ENCODE peak calls at places on chromosome 18, in seven cellular contexts. C is mammary epithelial cell; X is A549; K is pancreas; S is right cardiac atrium; I is CD4-positive, alpha-beta memory T cell; J is Peyer's patch. N is an unnamed sample. For H3K4me1, the result is how much of the 10 kb centered on the place peaks cover.

GRCh38 chr18:59520569-59520968 is 161.5 kb upstream of the LMAN1 start:
- DNase-seq in C (no peak), X (no peak), K (no peak), S (no peak), I (no peak), J (no peak), N (no peak)

GRCh38 chr18:5456577-5457466 is 87.0 kb downstream of the EPB41L3 start:
- DNase-seq in C (no peak), X (no peak), K (no peak), S (peak), I (peak), J (no peak), N (no peak)

GRCh38 chr18:80227472-80227871 is 19.8 kb downstream of the PARD6G start:
- DNase-seq in C (no peak), X (no peak), K (no peak), S (no peak), I (no peak), J (no peak), N (no peak)

GRCh38 chr18:36504928-36505327 is 207.4 kb downstream of the FHOD3 start:
- DNase-seq in C (peak), X (no peak), K (no peak), S (no peak), I (no peak), J (no peak), N (no peak)

GRCh38 chr18:8381801-8382459 is 227.3 kb upstream of the RAB12 start:
- DNase-seq in C (no peak), X (no peak), K (no peak), S (no peak), I (no peak), J (no peak), N (no peak)

GRCh38 chr18:56286775-56287174 is 351.6 kb downstream of the TXNL1 start:
- DNase-seq in C (peak), X (no peak), K (no peak), S (no peak), I (no peak), J (no peak), N (no peak)

GRCh38 chr18:26685438-26686173 is 137.3 kb upstream of the KCTD1 start:
- DNase-seq in C (no peak), X (no peak), K (no peak), S (no peak), I (no peak), J (no peak), N (no peak)

GRCh38 chr18:42028232-42028832 is 73.3 kb downstream of the PIK3C3 start:
- DNase-seq in C (no peak), X (peak), K (no peak), S (no peak), I (peak), J (no peak), N (peak)

GRCh38 chr18:65522907-65523306 is 227.9 kb upstream of the CDH7 start:
- DNase-seq in C (no peak), X (no peak), K (no peak), S (no peak), I (no peak), J (no peak), N (no peak)

GRCh38 chr18:69400253-69400975 is at the start of gene DOK6:
- DNase-seq in C (peak), X (peak), K (peak), S (peak), I (no peak), J (no peak), N (no peak)

GRCh38 chr18:53004798-53005197 is 664.8 kb downstream of the DCC start:
- DNase-seq in C (no peak), X (no peak), K (no peak), S (no peak), I (no peak), J (no peak), N (no peak)

GRCh38 chr18:63971320-63972071 is 1.6 kb downstream of the SERPINB8 start:
- DNase-seq in C (no peak), X (no peak), K (no peak), S (no peak), I (no peak), J (no peak), N (no peak)
- H3K4me3 ChIP-seq in C (peak), X (peak), K (peak), S (no peak), I (no peak), J (no peak), N (no peak)

GRCh38 chr18:23103449-23103848 is 31.8 kb upstream of the CABLES1 start:
- DNase-seq in C (no peak), X (peak), K (no peak), S (no peak), I (no peak), J (no peak), N (no peak)
- H3K4me1 ChIP-seq in C (under half), X (half or more), K (under half), S (under half), I (under half), J (under half), N (under half)

GRCh38 chr18:3994061-3994687 is 460.9 kb downstream of the DLGAP1 start:
- DNase-seq in C (no peak), X (no peak), K (no peak), S (no peak), I (no peak), J (no peak), N (no peak)
- H3K4me3 ChIP-seq in C (no peak), X (no peak), K (no peak), S (no peak), I (no peak), J (no peak), N (no peak)

GRCh38 chr18:55233850-55234249 is 274.6 kb upstream of the CCDC68 start:
- DNase-seq in C (no peak), X (no peak), K (no peak), S (no peak), I (no peak), J (no peak), N (no peak)
- H3K4me1 ChIP-seq in C (under half), X (under half), K (under half), S (under half), I (under half), J (under half), N (under half)

GRCh38 chr18:60691061-60691460 is 318.5 kb upstream of the MC4R start:
- DNase-seq in C (no peak), X (no peak), K (no peak), S (no peak), I (no peak), J (no peak), N (no peak)
- H3K4me3 ChIP-seq in C (no peak), X (no peak), K (no peak), S (no peak), I (no peak), J (no peak), N (no peak)

DNA sequence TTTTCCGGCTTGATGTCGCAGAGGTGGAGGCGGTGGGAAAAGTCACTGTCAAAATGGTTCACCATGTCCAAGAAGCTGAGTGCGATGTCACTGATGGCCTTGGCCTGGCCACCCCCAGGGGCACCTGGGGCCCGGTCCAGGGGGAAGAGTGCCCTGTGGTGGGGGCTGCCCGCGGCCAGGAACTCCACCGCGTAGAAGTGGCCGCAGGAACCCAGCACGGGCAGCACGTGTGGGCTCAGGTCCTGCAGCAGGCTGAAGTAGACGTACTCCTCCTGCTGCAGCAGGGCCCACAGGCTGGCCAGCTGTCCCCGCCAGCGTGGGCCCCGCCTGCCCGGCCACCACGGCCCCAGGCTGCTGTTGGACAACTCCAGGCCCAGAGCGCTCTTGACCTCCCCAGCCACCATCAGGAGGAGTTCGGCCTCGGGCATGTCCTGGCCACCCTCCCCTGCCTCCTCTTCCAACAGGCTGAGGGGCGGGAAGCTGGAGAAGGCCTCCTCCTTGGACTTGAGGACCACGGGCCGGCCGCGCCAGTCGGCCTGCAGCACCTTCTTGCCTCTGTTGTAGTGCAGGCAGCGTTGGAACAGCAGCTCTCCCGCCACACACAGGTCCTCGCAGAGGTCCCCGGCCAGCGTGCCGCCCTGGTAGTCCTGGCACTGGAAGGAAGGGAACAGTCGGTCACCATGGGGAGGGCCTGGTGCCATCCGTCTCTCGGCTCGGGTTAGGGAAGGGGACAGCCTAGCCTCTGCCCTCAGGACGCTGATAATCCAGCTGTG is 10.3 kb downstream of the DIPK1C start:
- DNase-seq in C (no peak), X (no peak), K (no peak), S (no peak), I (no peak), J (no peak), N (no peak)
- H3K4me1 ChIP-seq in C (under half), X (under half), K (under half), S (under half), I (under half), J (under half), N (under half)

GRCh38 chr18:63586966-63587365 is at the start of gene SERPINB13:
- DNase-seq in C (peak), X (no peak), K (no peak), S (no peak), I (no peak), J (no peak), N (no peak)

GRCh38 chr18:63590966-63591695 is 4.0 kb downstream of the SERPINB13 start:
- DNase-seq in C (no peak), X (no peak), K (no peak), S (no peak), I (no peak), J (no peak), N (no peak)

GRCh38 chr18:63586431-63586830 is 712 bp upstream of the SERPINB13 start:
- DNase-seq in C (peak), X (no peak), K (no peak), S (no peak), I (no peak), J (no peak), N (peak)

GRCh38 chr18:63590368-63590767 is 3.2 kb downstream of the SERPINB13 start:
- DNase-seq in C (no peak), X (no peak), K (no peak), S (no peak), I (no peak), J (no peak), N (no peak)

GRCh38 chr18:63588869-63589268 is 1.7 kb downstream of the SERPINB13 start:
- DNase-seq in C (no peak), X (no peak), K (no peak), S (no peak), I (no peak), J (no peak), N (no peak)
- H3K4me3 ChIP-seq in C (no peak), X (no peak), K (no peak), S (no peak), I (no peak), J (no peak), N (no peak)

N was measured in small intestine.